ENCODE peak calls at places on chromosomes 11 and 22, in eight cellular contexts. Y is astrocyte, B is brain microvascular endothelial cell, I is neural crest cell, Q is GM06990, J is HFF-Myc, N is dorsolateral prefrontal cortex, E is fibroblast of mammary gland. K is an unnamed sample.

GRCh38 chr22:20009018-20009482 is 7.6 kb downstream of the ARVCF start:
- DNase-seq in Y (no peak), B (no peak), I (no peak), Q (no peak), J (no peak), N (no peak), E (no peak), K (no peak)

GRCh38 chr22:46791201-46791731 is 28.8 kb downstream of the TBC1D22A start:
- DNase-seq in Y (peak), B (peak), I (no peak), Q (no peak), J (no peak), N (peak), E (peak), K (peak)

GRCh38 chr22:31451709-31452571 is 37.7 kb downstream of the EIF4ENIF1 start:
- DNase-seq in Y (peak), B (peak), I (no peak), Q (peak), J (peak), N (no peak), E (peak), K (peak)

GRCh38 chr11:77101043-77101537 is 1.6 kb upstream of the OMP start:
- DNase-seq in Y (no peak), B (no peak), I (no peak), Q (no peak), J (no peak), N (no peak), E (peak), K (peak)

GRCh38 chr11:8671242-8671641 is 11.2 kb downstream of the TRIM66 start:
- DNase-seq in Y (peak), B (peak), I (peak), Q (no peak), J (peak), N (no peak), E (peak), K (no peak)

GRCh38 chr11:76799061-76799804 is 16.1 kb downstream of the TSKU start:
- DNase-seq in Y (peak), B (peak), I (peak), Q (peak), J (no peak), N (peak), E (peak), K (peak)

GRCh38 chr11:36306888-36307287 is 10.8 kb downstream of the PRR5L start:
- DNase-seq in Y (peak), B (no peak), I (peak), Q (no peak), J (no peak), N (no peak), E (peak), K (no peak)

GRCh38 chr11:122746050-122746478 is 90.5 kb downstream of the UBASH3B start:
- DNase-seq in Y (no peak), B (no peak), I (no peak), Q (peak), J (no peak), N (no peak), E (no peak), K (peak)

GRCh38 chr22:32327596-32328171 is 30.0 kb upstream of the RFPL3 start:
- DNase-seq in Y (no peak), B (no peak), I (no peak), Q (no peak), J (no peak), N (no peak), E (no peak), K (no peak)

GRCh38 chr22:24129980-24130379 is 51.3 kb upstream of the SUSD2 start:
- DNase-seq in Y (no peak), B (no peak), I (no peak), Q (no peak), J (no peak), N (no peak), E (no peak), K (no peak)

GRCh38 chr11:56700242-56700918 is 1.5 kb downstream of the OR9G1 start:
- DNase-seq in Y (no peak), B (no peak), I (no peak), Q (no peak), J (no peak), N (no peak), E (no peak), K (no peak)

GRCh38 chr11:40376346-40376745 is 1083.1 kb downstream of the LRRC4C start:
- DNase-seq in Y (no peak), B (no peak), I (no peak), Q (no peak), J (peak), N (no peak), E (peak), K (no peak)

GRCh38 chr11:128482512-128483191 is 104.7 kb downstream of the ETS1 start:
- DNase-seq in Y (peak), B (peak), I (no peak), Q (no peak), J (no peak), N (no peak), E (peak), K (peak)

GRCh38 chr11:42301777-42302176 is 842.3 kb upstream of the LRRC4C start:
- DNase-seq in Y (no peak), B (no peak), I (no peak), Q (no peak), J (no peak), N (no peak), E (no peak), K (no peak)

GRCh38 chr11:126426820-126427749 is 71.6 kb downstream of the ST3GAL4 start:
- DNase-seq in Y (no peak), B (no peak), I (no peak), Q (no peak), J (no peak), N (no peak), E (no peak), K (no peak)

GRCh38 chr11:59186130-59186594 is 14.2 kb downstream of the DTX4 start:
- DNase-seq in Y (no peak), B (no peak), I (peak), Q (no peak), J (no peak), N (no peak), E (no peak), K (peak)

GRCh38 chr11:122074022-122074421 is 42.0 kb downstream of the BLID start:
- DNase-seq in Y (no peak), B (no peak), I (no peak), Q (no peak), J (no peak), N (no peak), E (no peak), K (no peak)

GRCh38 chr22:32142600-32142999 is 16.5 kb downstream of the C22orf42 start:
- DNase-seq in Y (no peak), B (no peak), I (no peak), Q (no peak), J (no peak), N (no peak), E (no peak), K (no peak)

GRCh38 chr11:75583710-75584658 is 21.9 kb downstream of the SERPINH1 start:
- DNase-seq in Y (peak), B (no peak), I (peak), Q (no peak), J (no peak), N (peak), E (peak), K (peak)

GRCh38 chr11:59728913-59729312 is 15.3 kb upstream of the OR10V1 start:
- DNase-seq in Y (no peak), B (no peak), I (no peak), Q (no peak), J (no peak), N (no peak), E (no peak), K (no peak)

GRCh38 chr11:15208570-15209222 is 94.0 kb downstream of the INSC start:
- DNase-seq in Y (peak), B (peak), I (peak), Q (peak), J (peak), N (peak), E (peak), K (peak)

GRCh38 chr11:1070594-1071462 is 3.8 kb upstream of the MUC2 start:
- DNase-seq in Y (no peak), B (no peak), I (no peak), Q (no peak), J (no peak), N (no peak), E (no peak), K (no peak)

GRCh38 chr11:111334495-111335123 is 36.3 kb downstream of the POU2AF3 start:
- DNase-seq in Y (no peak), B (no peak), I (no peak), Q (no peak), J (no peak), N (no peak), E (no peak), K (no peak)

GRCh38 chr11:65448418-65449196 is 26.0 kb downstream of the NEAT1 start:
- DNase-seq in Y (no peak), B (peak), I (no peak), Q (peak), J (no peak), N (no peak), E (peak), K (no peak)

GRCh38 chr22:40499187-40499753 is 128.9 kb downstream of the SGSM3 start:
- DNase-seq in Y (peak), B (peak), I (no peak), Q (peak), J (peak), N (no peak), E (peak), K (peak)

GRCh38 chr11:109864161-109864661 is 229.0 kb upstream of the ZC3H12C start:
- DNase-seq in Y (peak), B (no peak), I (no peak), Q (peak), J (no peak), N (no peak), E (no peak), K (peak)

GRCh38 chr11:96187779-96188624 is 155.0 kb downstream of the MAML2 start:
- DNase-seq in Y (peak), B (peak), I (no peak), Q (no peak), J (peak), N (no peak), E (peak), K (no peak)

GRCh38 chr11:76196849-76197248 is 9.5 kb downstream of the WNT11 start:
- DNase-seq in Y (no peak), B (no peak), I (no peak), Q (no peak), J (no peak), N (no peak), E (no peak), K (no peak)

GRCh38 chr11:88508808-88509581 is 171.5 kb upstream of the CTSC start:
- DNase-seq in Y (peak), B (no peak), I (peak), Q (peak), J (no peak), N (no peak), E (peak), K (peak)

GRCh38 chr11:84800755-84801346 is 826.3 kb downstream of the DLG2 start:
- DNase-seq in Y (peak), B (peak), I (no peak), Q (no peak), J (peak), N (no peak), E (peak), K (no peak)
- TF ChIP-seq CTCF in Y (peak), B (peak), I (peak), Q (no peak), J (peak), N (no peak), E (peak), K (no peak)

GRCh38 chr11:70756756-70757155 is 358.4 kb downstream of the CTTN start:
- DNase-seq in Y (no peak), B (no peak), I (no peak), Q (no peak), J (no peak), N (no peak), E (no peak), K (no peak)
- TF ChIP-seq CTCF in Y (no peak), B (no peak), I (no peak), Q (no peak), J (no peak), N (no peak), E (no peak), K (no peak)

DNA sequence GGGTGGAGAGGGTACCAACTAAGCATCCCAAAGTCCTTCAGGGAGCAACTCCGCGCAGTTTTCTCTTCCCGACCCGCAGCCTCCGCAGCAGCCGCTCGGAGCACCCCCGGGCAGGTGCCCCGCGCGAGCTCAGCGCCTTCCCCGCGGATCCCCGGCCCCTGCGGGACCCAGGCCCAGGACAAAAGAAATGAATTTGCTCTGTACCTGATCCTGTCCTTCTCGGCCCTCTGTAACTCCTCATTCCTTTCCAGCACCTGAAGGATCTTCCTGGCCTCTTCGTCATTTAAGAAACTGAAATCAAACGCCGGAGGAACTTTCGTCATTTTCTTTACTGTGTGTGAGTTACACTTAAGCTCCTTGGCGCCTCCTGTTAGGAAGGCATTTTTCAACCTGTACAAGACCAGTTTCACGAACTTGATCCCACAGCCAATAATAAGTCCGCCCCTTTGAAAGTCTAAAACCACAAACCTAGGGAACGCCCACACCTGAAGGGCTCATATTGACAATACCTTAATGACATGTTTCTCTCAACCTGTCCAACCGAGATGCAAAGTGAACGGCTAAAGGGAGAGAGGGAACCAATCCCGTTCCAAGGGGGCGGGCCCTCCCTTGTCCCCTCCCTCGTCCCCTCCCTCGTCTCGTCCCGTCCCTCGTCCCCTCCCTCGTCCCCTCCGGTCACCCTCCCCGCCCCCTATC is at the start of gene EXPH5:
- DNase-seq in Y (peak), B (peak), I (peak), Q (peak), J (peak), N (peak), E (peak), K (peak)
- TF ChIP-seq CTCF in Y (no peak), B (no peak), I (no peak), Q (no peak), J (no peak), N (no peak), E (no peak), K (no peak)

DNA sequence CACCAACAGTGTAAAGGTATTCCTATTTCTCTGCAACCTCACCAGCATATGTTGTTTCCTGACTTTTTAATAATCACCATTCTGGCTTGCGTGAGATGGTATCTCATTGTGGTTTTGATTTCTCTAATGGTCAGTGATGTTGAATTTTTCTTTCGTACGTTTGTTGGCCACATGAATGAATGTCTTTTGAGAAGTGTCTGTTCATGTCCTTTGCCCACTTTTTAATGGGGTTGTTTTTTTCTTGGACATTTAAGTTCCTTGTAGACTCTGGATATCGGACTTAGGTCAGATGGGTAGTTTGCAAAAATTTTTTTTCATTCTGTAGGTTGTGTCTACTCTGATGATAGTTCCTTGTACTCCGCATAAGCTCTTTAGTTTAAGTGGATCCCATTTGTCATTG is 22.8 kb downstream of the USP35 start:
- DNase-seq in Y (no peak), B (no peak), I (no peak), Q (no peak), J (no peak), N (no peak), E (no peak), K (no peak)
- TF ChIP-seq CTCF in Y (no peak), B (no peak), I (no peak), Q (no peak), J (no peak), N (no peak), E (no peak), K (no peak)

GRCh38 chr11:134349802-134350355 is 18.1 kb downstream of the GLB1L2 start:
- DNase-seq in Y (no peak), B (no peak), I (no peak), Q (no peak), J (no peak), N (no peak), E (no peak), K (no peak)
- TF ChIP-seq CTCF in Y (no peak), B (no peak), I (no peak), Q (no peak), J (no peak), N (no peak), E (no peak), K (no peak)

GRCh38 chr11:46672381-46672839 is 28.0 kb downstream of the ARHGAP1 start:
- DNase-seq in Y (no peak), B (no peak), I (no peak), Q (no peak), J (no peak), N (no peak), E (no peak), K (no peak)

GRCh38 chr11:46671958-46672315 is 28.5 kb downstream of the ARHGAP1 start:
- DNase-seq in Y (no peak), B (no peak), I (no peak), Q (no peak), J (no peak), N (no peak), E (no peak), K (no peak)

GRCh38 chr11:46668480-46669085 is 31.8 kb downstream of the ARHGAP1 start:
- DNase-seq in Y (no peak), B (no peak), I (no peak), Q (no peak), J (no peak), N (no peak), E (no peak), K (no peak)

GRCh38 chr11:46666982-46667590 is 33.3 kb downstream of the ARHGAP1 start:
- DNase-seq in Y (no peak), B (no peak), I (no peak), Q (no peak), J (no peak), N (no peak), E (no peak), K (no peak)

GRCh38 chr11:46669606-46670243 is 30.7 kb downstream of the ARHGAP1 start:
- DNase-seq in Y (no peak), B (no peak), I (no peak), Q (no peak), J (no peak), N (no peak), E (no peak), K (no peak)
- TF ChIP-seq CTCF in Y (no peak), B (peak), I (peak), Q (no peak), J (peak), N (peak), E (peak), K (peak)

GRCh38 chr11:131688056-131688693 is 317.8 kb downstream of the NTM start:
- DNase-seq in Y (peak), B (peak), I (peak), Q (peak), J (no peak), N (peak), E (peak), K (peak)

GRCh38 chr11:131686836-131687235 is 316.4 kb downstream of the NTM start:
- DNase-seq in Y (no peak), B (no peak), I (no peak), Q (no peak), J (no peak), N (no peak), E (no peak), K (no peak)

GRCh38 chr11:131685906-131686305 is 315.5 kb downstream of the NTM start:
- DNase-seq in Y (no peak), B (no peak), I (no peak), Q (no peak), J (no peak), N (no peak), E (no peak), K (no peak)

GRCh38 chr11:131689049-131689925 is 318.9 kb downstream of the NTM start:
- DNase-seq in Y (no peak), B (no peak), I (no peak), Q (no peak), J (no peak), N (no peak), E (no peak), K (no peak)

GRCh38 chr11:131687291-131688055 is 317.1 kb downstream of the NTM start:
- DNase-seq in Y (no peak), B (no peak), I (no peak), Q (no peak), J (no peak), N (no peak), E (no peak), K (no peak)
- TF ChIP-seq CTCF in Y (no peak), B (no peak), I (no peak), Q (no peak), J (no peak), N (no peak), E (no peak), K (no peak)

DNA sequence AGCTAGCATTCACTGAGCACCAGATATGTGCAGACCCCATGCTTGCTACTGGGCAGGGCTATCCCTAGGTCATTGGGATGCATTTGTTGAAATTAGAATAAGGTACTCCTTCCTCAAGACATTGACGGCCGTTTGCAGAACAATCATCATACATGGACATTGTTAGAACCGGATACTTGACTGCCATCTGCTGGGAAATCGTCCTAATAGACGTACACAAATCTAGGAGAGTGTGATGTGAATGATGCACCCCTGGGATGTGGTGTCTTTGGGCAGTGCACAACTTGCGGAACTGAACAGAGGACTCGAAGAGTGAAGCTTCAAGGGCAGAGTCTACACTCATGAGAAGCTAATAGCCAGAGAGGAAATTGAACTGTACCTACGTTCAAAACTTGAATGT is 35.9 kb downstream of the MYO18B start:
- DNase-seq in Y (peak), B (peak), I (peak), Q (no peak), J (no peak), N (no peak), E (peak), K (peak)
- TF ChIP-seq CTCF in Y (peak), B (peak), I (peak), Q (peak), J (peak), N (peak), E (peak), K (peak)

K was measured in GM13977.